ENCODE peak calls at places on chromosomes 13 and 19, in five cellular contexts. Z is K562, B is HepG2, D is H1, K is GM12878. E is an unnamed sample.

GRCh38 chr13:113936166-113936565 is 37.7 kb downstream of the C13orf46 start:
- DNase-seq in Z (no peak), B (no peak), D (no peak), K (no peak), E (no peak)

GRCh38 chr19:55210120-55210493 is 806 bp upstream of the PTPRH start:
- DNase-seq in Z (peak), B (peak), D (no peak), K (no peak), E (peak)

GRCh38 chr13:30829145-30829544 is 76.9 kb upstream of the MEDAG start:
- DNase-seq in Z (no peak), B (peak), D (no peak), K (no peak), E (peak)

GRCh38 chr19:28521614-28522544 is 691.1 kb downstream of the UQCRFS1 start:
- DNase-seq in Z (peak), B (no peak), D (no peak), K (no peak), E (no peak)

GRCh38 chr13:78589206-78589605 is 14.1 kb downstream of the POU4F1 start:
- DNase-seq in Z (peak), B (peak), D (no peak), K (no peak), E (no peak)

GRCh38 chr19:752652-753517 is 2.0 kb downstream of the MISP start:
- DNase-seq in Z (peak), B (peak), D (no peak), K (no peak), E (peak)

GRCh38 chr19:14563989-14564650 is 7.7 kb downstream of the NDUFB7 start:
- DNase-seq in Z (peak), B (no peak), D (peak), K (no peak), E (peak)

GRCh38 chr19:37867831-37868230 is 38.6 kb downstream of the WDR87 start:
- DNase-seq in Z (no peak), B (no peak), D (no peak), K (no peak), E (no peak)

GRCh38 chr19:58003153-58003828 is 671 bp upstream of the ZNF606 start:
- DNase-seq in Z (no peak), B (no peak), D (no peak), K (no peak), E (no peak)

GRCh38 chr13:110874508-110874960 is 40.3 kb downstream of the ANKRD10 start:
- DNase-seq in Z (peak), B (peak), D (no peak), K (no peak), E (peak)

GRCh38 chr13:38685974-38686571 is 804 bp upstream of the FREM2 start:
- DNase-seq in Z (peak), B (no peak), D (no peak), K (no peak), E (no peak)

GRCh38 chr13:101514695-101515275 is 62.3 kb downstream of the ITGBL1 start:
- DNase-seq in Z (peak), B (peak), D (no peak), K (no peak), E (peak)

GRCh38 chr19:43574424-43575155 is 737 bp downstream of the XRCC1 start:
- DNase-seq in Z (no peak), B (no peak), D (no peak), K (no peak), E (no peak)

GRCh38 chr19:45517641-45518468 is 10.6 kb downstream of the VASP start:
- DNase-seq in Z (no peak), B (no peak), D (no peak), K (no peak), E (no peak)

GRCh38 chr13:34747507-34747906 is 194.6 kb upstream of the NBEA start:
- DNase-seq in Z (no peak), B (no peak), D (no peak), K (no peak), E (no peak)

GRCh38 chr13:86792153-86792651 is 879.0 kb upstream of the SLITRK5 start:
- DNase-seq in Z (peak), B (no peak), D (no peak), K (no peak), E (no peak)

GRCh38 chr13:113901642-113902041 is 37.8 kb upstream of the GAS6 start:
- DNase-seq in Z (no peak), B (no peak), D (no peak), K (no peak), E (no peak)

GRCh38 chr13:25281193-25281936 is 5.9 kb downstream of the MTMR6 start:
- DNase-seq in Z (no peak), B (no peak), D (no peak), K (peak), E (no peak)

GRCh38 chr13:38012096-38012495 is 142.5 kb upstream of the TRPC4 start:
- DNase-seq in Z (no peak), B (no peak), D (no peak), K (no peak), E (no peak)

GRCh38 chr13:103694471-103694870 is 628.3 kb upstream of the SLC10A2 start:
- DNase-seq in Z (no peak), B (no peak), D (no peak), K (no peak), E (no peak)

GRCh38 chr19:35773020-35773809 is 2.1 kb upstream of the ARHGAP33 start:
- DNase-seq in Z (no peak), B (no peak), D (no peak), K (no peak), E (no peak)

GRCh38 chr19:35155441-35155840 is 906 bp downstream of the FXYD5 start:
- DNase-seq in Z (peak), B (no peak), D (no peak), K (no peak), E (no peak)

GRCh38 chr19:15419413-15420025 is 731 bp upstream of the AKAP8L start:
- DNase-seq in Z (peak), B (no peak), D (no peak), K (no peak), E (no peak)

GRCh38 chr19:33216198-33216830 is 9.3 kb downstream of the SLC7A10 start:
- DNase-seq in Z (no peak), B (no peak), D (no peak), K (no peak), E (no peak)

GRCh38 chr13:24741016-24741662 is 22.8 kb upstream of the RNF17 start:
- DNase-seq in Z (peak), B (peak), D (no peak), K (no peak), E (no peak)

GRCh38 chr13:49499889-49500660 is 4.3 kb downstream of the PHF11 start:
- DNase-seq in Z (no peak), B (no peak), D (no peak), K (no peak), E (no peak)

GRCh38 chr13:28755546-28755870 is 36.7 kb upstream of the SLC46A3 start:
- DNase-seq in Z (no peak), B (no peak), D (no peak), K (no peak), E (no peak)

GRCh38 chr19:15194938-15195337 is 5.9 kb downstream of the NOTCH3 start:
- DNase-seq in Z (no peak), B (no peak), D (no peak), K (no peak), E (no peak)

GRCh38 chr19:42224940-42225717 is 5.0 kb downstream of the ZNF526 start:
- DNase-seq in Z (no peak), B (no peak), D (no peak), K (no peak), E (no peak)

GRCh38 chr19:42226886-42227285 is 6.8 kb downstream of the ZNF526 start:
- DNase-seq in Z (no peak), B (no peak), D (no peak), K (no peak), E (no peak)

GRCh38 chr19:42229263-42229854 is 9.2 kb downstream of the ZNF526 start:
- DNase-seq in Z (peak), B (no peak), D (no peak), K (no peak), E (no peak)

GRCh38 chr19:42228640-42229039 is 8.5 kb downstream of the ZNF526 start:
- DNase-seq in Z (peak), B (no peak), D (no peak), K (no peak), E (no peak)

DNA sequence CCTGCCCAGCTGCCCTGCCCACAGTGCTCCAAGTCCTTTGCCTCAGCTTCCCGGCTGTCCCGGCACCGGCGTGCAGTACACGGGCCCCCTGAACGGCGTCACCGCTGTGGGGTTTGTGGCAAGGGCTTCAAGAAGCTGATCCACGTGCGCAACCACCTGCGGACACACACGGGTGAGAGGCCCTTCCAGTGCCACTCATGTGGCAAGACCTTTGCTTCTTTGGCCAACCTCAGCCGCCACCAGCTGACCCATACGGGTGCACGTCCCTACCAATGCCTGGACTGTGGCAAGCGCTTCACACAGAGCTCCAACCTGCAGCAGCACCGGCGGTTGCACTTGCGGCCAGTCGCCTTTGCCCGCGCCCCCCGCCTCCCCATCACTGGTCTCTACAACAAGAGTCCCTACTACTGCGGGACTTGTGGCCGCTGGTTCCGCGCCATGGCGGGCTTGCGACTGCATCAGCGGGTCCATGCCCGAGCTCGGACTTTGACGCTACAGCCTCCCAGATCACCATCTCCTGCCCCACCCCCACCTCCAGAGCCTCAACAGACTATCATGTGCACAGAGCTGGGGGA is 5.7 kb downstream of the ZNF526 start:
- DNase-seq in Z (no peak), B (no peak), D (no peak), K (no peak), E (no peak)
- TF ChIP-seq CEBPB in Z (no peak), B (no peak), D (no peak), K (no peak), E (no peak)

DNA sequence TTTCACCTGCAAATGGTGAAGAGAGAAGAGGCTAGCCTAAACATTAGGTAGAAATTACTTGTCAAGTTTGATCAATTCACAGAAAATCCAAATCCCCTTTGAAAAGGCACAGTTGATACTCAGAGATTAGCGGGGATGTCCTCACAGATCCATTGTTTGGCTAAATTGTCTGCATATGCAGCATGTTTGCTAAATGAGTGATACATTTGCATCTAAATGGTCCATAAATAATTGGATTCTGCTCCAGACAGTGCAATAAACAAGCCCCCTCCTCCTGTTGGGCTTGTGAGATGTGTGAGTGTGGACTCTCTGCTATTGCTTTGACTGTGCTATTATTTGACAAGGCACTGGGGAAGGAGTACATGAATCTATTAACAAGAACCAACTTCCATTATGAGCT is 67.0 kb downstream of the CBY2 start:
- DNase-seq in Z (no peak), B (no peak), D (no peak), K (no peak), E (no peak)
- H3K4me2 ChIP-seq in Z (no peak), B (no peak), D (peak), K (no peak), E (no peak)

GRCh38 chr19:17512574-17512939 is 1.1 kb downstream of the PGLS start:
- DNase-seq in Z (peak), B (no peak), D (no peak), K (no peak), E (no peak)

GRCh38 chr19:17515408-17516149 is 4.1 kb downstream of the PGLS start:
- DNase-seq in Z (no peak), B (no peak), D (no peak), K (no peak), E (no peak)

GRCh38 chr19:17513801-17514200 is 2.4 kb downstream of the PGLS start:
- DNase-seq in Z (no peak), B (no peak), D (no peak), K (no peak), E (no peak)

GRCh38 chr19:17510220-17510993 is 1.0 kb upstream of the PGLS start:
- DNase-seq in Z (peak), B (no peak), D (no peak), K (no peak), E (no peak)

DNA sequence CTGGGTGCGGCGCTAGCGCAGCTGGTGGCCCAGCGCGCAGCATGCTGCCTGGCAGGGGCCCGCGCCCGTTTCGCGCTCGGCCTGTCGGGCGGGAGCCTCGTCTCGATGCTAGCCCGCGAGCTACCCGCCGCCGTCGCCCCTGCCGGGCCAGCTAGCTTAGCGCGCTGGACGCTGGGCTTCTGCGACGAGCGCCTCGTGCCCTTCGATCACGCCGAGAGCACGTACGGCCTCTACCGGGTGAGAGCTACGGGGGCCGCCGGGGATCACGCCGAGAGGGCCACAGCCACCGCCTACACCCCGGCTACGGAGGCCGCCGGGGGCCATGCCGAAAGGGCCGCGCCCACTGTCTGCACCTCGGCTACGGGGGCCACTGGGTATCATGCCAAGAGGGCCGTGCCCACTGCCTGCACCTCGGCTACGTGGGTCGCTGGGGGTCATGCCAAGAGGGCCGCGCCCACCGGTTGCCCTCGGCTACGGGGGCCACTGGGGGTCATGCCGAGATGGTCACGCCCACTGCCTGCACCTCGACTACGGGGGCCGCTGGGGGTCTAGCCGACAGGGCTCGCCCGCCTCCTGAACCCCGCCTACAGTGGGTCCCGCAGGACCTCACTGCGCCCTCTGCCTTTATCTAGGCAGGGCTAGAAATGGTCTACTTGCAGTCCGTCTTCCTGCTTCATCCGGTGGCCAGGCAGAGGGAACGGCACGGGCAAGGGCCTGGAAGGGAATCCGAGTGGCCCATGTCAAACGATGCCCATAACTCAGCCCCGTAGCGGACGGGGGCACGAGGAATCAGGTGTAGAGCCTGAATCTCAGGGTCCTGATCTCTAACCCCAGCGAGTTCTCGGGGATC is 500 bp downstream of the PGLS start:
- DNase-seq in Z (peak), B (peak), D (peak), K (peak), E (peak)
- TF ChIP-seq POLR2AphosphoS5 in Z (peak), B (no peak), D (peak), K (peak), E (peak)

GRCh38 chr19:10683064-10683426 is 18.2 kb upstream of the QTRT1 start:
- DNase-seq in Z (no peak), B (no peak), D (no peak), K (no peak), E (no peak)
- TF ChIP-seq CEBPB in Z (no peak), B (no peak), D (no peak), K (no peak), E (no peak)

DNA sequence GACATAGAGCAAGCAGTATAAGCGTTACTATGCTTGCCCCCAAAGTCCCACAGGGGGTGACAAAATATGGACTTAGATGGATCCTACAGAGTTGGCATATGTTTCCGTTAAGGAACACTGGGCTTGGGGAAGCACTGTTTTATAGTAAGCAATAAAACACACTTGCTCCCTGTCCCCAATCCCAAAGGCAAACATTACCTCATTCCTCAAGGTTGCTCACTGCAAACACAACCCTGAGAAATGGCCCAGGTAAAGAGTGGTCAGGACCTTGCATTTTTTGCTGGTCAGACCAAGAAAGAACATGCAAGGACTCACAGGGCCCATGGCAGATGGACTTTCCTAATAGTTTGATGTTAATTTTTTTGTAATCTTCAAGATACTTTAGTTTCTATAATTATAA is 32.3 kb downstream of the UGGT2 start:
- DNase-seq in Z (no peak), B (peak), D (no peak), K (no peak), E (no peak)
- H3K4me2 ChIP-seq in Z (no peak), B (no peak), D (no peak), K (no peak), E (no peak)

DNA sequence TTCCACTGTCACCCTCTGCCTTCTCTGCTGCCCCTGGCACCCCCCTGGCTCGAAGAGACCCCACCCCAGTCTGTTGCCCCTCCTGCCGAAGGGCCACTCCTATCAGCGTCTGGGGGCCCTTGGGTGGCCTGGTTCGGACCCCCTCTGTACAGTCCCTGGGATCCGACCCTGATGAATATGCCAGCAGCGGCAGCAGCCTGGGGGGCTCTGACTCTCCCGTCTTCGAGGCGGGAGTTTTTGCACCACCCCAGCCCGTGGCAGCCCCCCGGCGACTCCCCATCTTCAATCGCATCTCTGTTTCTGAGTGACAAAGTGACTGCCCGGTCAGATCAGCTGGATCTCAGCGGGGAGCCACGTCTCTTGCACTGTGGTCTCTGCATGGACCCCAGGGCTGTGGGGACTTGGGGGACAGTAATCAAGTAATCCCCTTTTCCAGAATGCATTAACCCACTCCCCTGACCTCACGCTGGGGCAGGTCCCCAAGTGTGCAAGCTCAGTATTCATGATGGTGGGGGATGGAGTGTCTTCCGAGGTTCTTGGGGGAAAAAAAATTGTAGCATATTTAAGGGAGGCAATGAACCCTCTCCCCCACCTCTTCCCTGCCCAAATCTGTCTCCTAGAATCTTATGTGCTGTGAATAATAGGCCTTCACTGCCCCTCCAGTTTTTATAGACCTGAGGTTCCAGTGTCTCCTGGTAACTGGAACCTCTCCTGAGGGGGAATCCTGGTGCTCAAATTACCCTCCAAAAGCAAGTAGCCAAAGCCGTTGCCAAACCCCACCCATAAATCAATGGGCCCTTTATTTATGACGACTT is 2.0 kb downstream of the ZFP36 start:
- DNase-seq in Z (no peak), B (no peak), D (no peak), K (no peak), E (peak)
- TF ChIP-seq POLR2AphosphoS5 in Z (peak), B (no peak), D (no peak), K (peak), E (peak)

GRCh38 chr19:47228937-47229673 is 1.9 kb downstream of the BBC3 start:
- DNase-seq in Z (peak), B (peak), D (no peak), K (no peak), E (no peak)
- TF ChIP-seq CEBPB in Z (no peak), B (no peak), D (no peak), K (no peak), E (no peak)